ENCODE peak calls at places on chromosome 6, in nine cellular contexts. One of them, this sample, is unnamed.
A peak's percentile ranks its signal among the peaks of the same experiment; 100 is the strongest.

GRCh38 chr6:83055366-83055964 is 10.2 kb downstream of the UBE3D start:
- DNase-seq in MCF 10A: peak; percentile 53
- DNase-seq in stimulated activated CD4-positive, alpha-beta T cell treated with anti-CD3 and anti-CD28 coated beads, Interleukin-15, amount 100 ng/mL, for 1 hour: no peak
- DNase-seq in CD4-positive, alpha-beta T cell: peak; percentile 14
- DNase-seq in substantia nigra: no peak
- DNase-seq in NCI-H2081: peak; percentile 24
- DNase-seq in mesenchymal stem cell: peak; percentile 51
- DNase-seq in GM04504: no peak
- DNase-seq in vagina: no peak
- DNase-seq in this sample: peak; percentile 1

GRCh38 chr6:130843575-130844320 is 16.5 kb downstream of the SMLR1 start:
- DNase-seq in MCF 10A: peak; percentile 71
- DNase-seq in stimulated activated CD4-positive, alpha-beta T cell treated with anti-CD3 and anti-CD28 coated beads, Interleukin-15, amount 100 ng/mL, for 1 hour: no peak
- DNase-seq in CD4-positive, alpha-beta T cell: no peak
- DNase-seq in substantia nigra: no peak
- DNase-seq in NCI-H2081: peak; percentile 22
- DNase-seq in mesenchymal stem cell: peak; percentile 63
- DNase-seq in GM04504: peak; percentile 19
- DNase-seq in vagina: no peak
- DNase-seq in this sample: no peak

GRCh38 chr6:139422105-139423036 is 47.9 kb upstream of the CITED2 start:
- DNase-seq in MCF 10A: no peak
- DNase-seq in stimulated activated CD4-positive, alpha-beta T cell treated with anti-CD3 and anti-CD28 coated beads, Interleukin-15, amount 100 ng/mL, for 1 hour: no peak
- DNase-seq in CD4-positive, alpha-beta T cell: no peak
- DNase-seq in substantia nigra: no peak
- DNase-seq in NCI-H2081: no peak
- DNase-seq in mesenchymal stem cell: no peak
- DNase-seq in GM04504: no peak
- DNase-seq in vagina: no peak
- DNase-seq in this sample: no peak

GRCh38 chr6:73782911-73783310 is 86.9 kb downstream of the CD109 start:
- DNase-seq in MCF 10A: no peak
- DNase-seq in stimulated activated CD4-positive, alpha-beta T cell treated with anti-CD3 and anti-CD28 coated beads, Interleukin-15, amount 100 ng/mL, for 1 hour: no peak
- DNase-seq in CD4-positive, alpha-beta T cell: no peak
- DNase-seq in substantia nigra: no peak
- DNase-seq in NCI-H2081: no peak
- DNase-seq in mesenchymal stem cell: no peak
- DNase-seq in GM04504: no peak
- DNase-seq in vagina: no peak
- DNase-seq in this sample: no peak

GRCh38 chr6:130815200-130816071 is 11.8 kb upstream of the SMLR1 start:
- DNase-seq in MCF 10A: no peak
- DNase-seq in stimulated activated CD4-positive, alpha-beta T cell treated with anti-CD3 and anti-CD28 coated beads, Interleukin-15, amount 100 ng/mL, for 1 hour: no peak
- DNase-seq in CD4-positive, alpha-beta T cell: no peak
- DNase-seq in substantia nigra: no peak
- DNase-seq in NCI-H2081: no peak
- DNase-seq in mesenchymal stem cell: no peak
- DNase-seq in GM04504: no peak
- DNase-seq in vagina: no peak
- DNase-seq in this sample: no peak

GRCh38 chr6:163419413-163420314 is 5.1 kb downstream of the QKI start:
- DNase-seq in MCF 10A: peak; percentile 32
- DNase-seq in stimulated activated CD4-positive, alpha-beta T cell treated with anti-CD3 and anti-CD28 coated beads, Interleukin-15, amount 100 ng/mL, for 1 hour: no peak
- DNase-seq in CD4-positive, alpha-beta T cell: no peak
- DNase-seq in substantia nigra: no peak
- DNase-seq in NCI-H2081: no peak
- DNase-seq in mesenchymal stem cell: peak; percentile 41
- DNase-seq in GM04504: peak; percentile 45
- DNase-seq in vagina: no peak
- DNase-seq in this sample: no peak

GRCh38 chr6:167898673-167899311 is 72.1 kb downstream of the AFDN start:
- DNase-seq in MCF 10A: peak; percentile 43
- DNase-seq in stimulated activated CD4-positive, alpha-beta T cell treated with anti-CD3 and anti-CD28 coated beads, Interleukin-15, amount 100 ng/mL, for 1 hour: no peak
- DNase-seq in CD4-positive, alpha-beta T cell: no peak
- DNase-seq in substantia nigra: no peak
- DNase-seq in NCI-H2081: peak; percentile 5
- DNase-seq in mesenchymal stem cell: peak; percentile 63
- DNase-seq in GM04504: peak; percentile 7
- DNase-seq in vagina: no peak
- DNase-seq in this sample: no peak

GRCh38 chr6:132995432-132995831 is 181.1 kb downstream of the RPS12 start:
- DNase-seq in MCF 10A: peak; percentile 11
- DNase-seq in stimulated activated CD4-positive, alpha-beta T cell treated with anti-CD3 and anti-CD28 coated beads, Interleukin-15, amount 100 ng/mL, for 1 hour: no peak
- DNase-seq in CD4-positive, alpha-beta T cell: no peak
- DNase-seq in substantia nigra: no peak
- DNase-seq in NCI-H2081: no peak
- DNase-seq in mesenchymal stem cell: no peak
- DNase-seq in GM04504: no peak
- DNase-seq in vagina: no peak
- DNase-seq in this sample: no peak

GRCh38 chr6:136383271-136383670 is 93.6 kb upstream of the BCLAF1 start:
- DNase-seq in MCF 10A: no peak
- DNase-seq in stimulated activated CD4-positive, alpha-beta T cell treated with anti-CD3 and anti-CD28 coated beads, Interleukin-15, amount 100 ng/mL, for 1 hour: no peak
- DNase-seq in CD4-positive, alpha-beta T cell: no peak
- DNase-seq in substantia nigra: no peak
- DNase-seq in NCI-H2081: no peak
- DNase-seq in mesenchymal stem cell: no peak
- DNase-seq in GM04504: no peak
- DNase-seq in vagina: no peak
- DNase-seq in this sample: no peak

GRCh38 chr6:146850238-146850896 is 251.6 kb downstream of the ADGB start:
- DNase-seq in MCF 10A: peak; percentile 63
- DNase-seq in stimulated activated CD4-positive, alpha-beta T cell treated with anti-CD3 and anti-CD28 coated beads, Interleukin-15, amount 100 ng/mL, for 1 hour: no peak
- DNase-seq in CD4-positive, alpha-beta T cell: no peak
- DNase-seq in substantia nigra: no peak
- DNase-seq in NCI-H2081: no peak
- DNase-seq in mesenchymal stem cell: peak; percentile 84
- DNase-seq in GM04504: peak; percentile 61
- DNase-seq in vagina: no peak
- DNase-seq in this sample: no peak

GRCh38 chr6:11329841-11330765 is 97.6 kb upstream of the NEDD9 start:
- DNase-seq in MCF 10A: no peak
- DNase-seq in stimulated activated CD4-positive, alpha-beta T cell treated with anti-CD3 and anti-CD28 coated beads, Interleukin-15, amount 100 ng/mL, for 1 hour: no peak
- DNase-seq in CD4-positive, alpha-beta T cell: no peak
- DNase-seq in substantia nigra: no peak
- DNase-seq in NCI-H2081: no peak
- DNase-seq in mesenchymal stem cell: no peak
- DNase-seq in GM04504: no peak
- DNase-seq in vagina: no peak
- DNase-seq in this sample: no peak

GRCh38 chr6:134544737-134545136 is 226.8 kb upstream of the SGK1 start:
- DNase-seq in MCF 10A: no peak
- DNase-seq in stimulated activated CD4-positive, alpha-beta T cell treated with anti-CD3 and anti-CD28 coated beads, Interleukin-15, amount 100 ng/mL, for 1 hour: no peak
- DNase-seq in CD4-positive, alpha-beta T cell: no peak
- DNase-seq in substantia nigra: no peak
- DNase-seq in NCI-H2081: no peak
- DNase-seq in mesenchymal stem cell: no peak
- DNase-seq in GM04504: no peak
- DNase-seq in vagina: no peak
- DNase-seq in this sample: no peak

GRCh38 chr6:53233309-53233708 is 84.7 kb upstream of the GCM1 start:
- DNase-seq in MCF 10A: no peak
- DNase-seq in stimulated activated CD4-positive, alpha-beta T cell treated with anti-CD3 and anti-CD28 coated beads, Interleukin-15, amount 100 ng/mL, for 1 hour: no peak
- DNase-seq in CD4-positive, alpha-beta T cell: no peak
- DNase-seq in substantia nigra: no peak
- DNase-seq in NCI-H2081: no peak
- DNase-seq in mesenchymal stem cell: peak; percentile 6
- DNase-seq in GM04504: no peak
- DNase-seq in vagina: no peak
- DNase-seq in this sample: no peak

GRCh38 chr6:135268263-135268662 is 87.2 kb downstream of the MYB start:
- DNase-seq in MCF 10A: no peak
- DNase-seq in stimulated activated CD4-positive, alpha-beta T cell treated with anti-CD3 and anti-CD28 coated beads, Interleukin-15, amount 100 ng/mL, for 1 hour: no peak
- DNase-seq in CD4-positive, alpha-beta T cell: no peak
- DNase-seq in substantia nigra: no peak
- DNase-seq in NCI-H2081: no peak
- DNase-seq in mesenchymal stem cell: no peak
- DNase-seq in GM04504: no peak
- DNase-seq in vagina: no peak
- DNase-seq in this sample: no peak

GRCh38 chr6:8382434-8382833 is 52.9 kb downstream of the SLC35B3 start:
- DNase-seq in MCF 10A: no peak
- DNase-seq in stimulated activated CD4-positive, alpha-beta T cell treated with anti-CD3 and anti-CD28 coated beads, Interleukin-15, amount 100 ng/mL, for 1 hour: no peak
- DNase-seq in CD4-positive, alpha-beta T cell: no peak
- DNase-seq in substantia nigra: no peak
- DNase-seq in NCI-H2081: no peak
- DNase-seq in mesenchymal stem cell: no peak
- DNase-seq in GM04504: no peak
- DNase-seq in vagina: no peak
- DNase-seq in this sample: no peak

GRCh38 chr6:153130515-153131036 is 506 bp downstream of the RGS17 start:
- DNase-seq in MCF 10A: peak; percentile 9
- DNase-seq in stimulated activated CD4-positive, alpha-beta T cell treated with anti-CD3 and anti-CD28 coated beads, Interleukin-15, amount 100 ng/mL, for 1 hour: no peak
- DNase-seq in CD4-positive, alpha-beta T cell: no peak
- DNase-seq in substantia nigra: no peak
- DNase-seq in NCI-H2081: no peak
- DNase-seq in mesenchymal stem cell: no peak
- DNase-seq in GM04504: no peak
- DNase-seq in vagina: no peak
- DNase-seq in this sample: no peak

GRCh38 chr6:39215640-39216158 is 13.6 kb downstream of the KCNK5 start:
- DNase-seq in MCF 10A: no peak
- DNase-seq in stimulated activated CD4-positive, alpha-beta T cell treated with anti-CD3 and anti-CD28 coated beads, Interleukin-15, amount 100 ng/mL, for 1 hour: no peak
- DNase-seq in CD4-positive, alpha-beta T cell: no peak
- DNase-seq in substantia nigra: no peak
- DNase-seq in NCI-H2081: no peak
- DNase-seq in mesenchymal stem cell: no peak
- DNase-seq in GM04504: no peak
- DNase-seq in vagina: no peak
- DNase-seq in this sample: no peak

GRCh38 chr6:16514249-16514648 is 247.0 kb downstream of the ATXN1 start:
- DNase-seq in MCF 10A: peak; percentile 29
- DNase-seq in stimulated activated CD4-positive, alpha-beta T cell treated with anti-CD3 and anti-CD28 coated beads, Interleukin-15, amount 100 ng/mL, for 1 hour: no peak
- DNase-seq in CD4-positive, alpha-beta T cell: no peak
- DNase-seq in substantia nigra: no peak
- DNase-seq in NCI-H2081: no peak
- DNase-seq in mesenchymal stem cell: peak; percentile 64
- DNase-seq in GM04504: no peak
- DNase-seq in vagina: no peak
- DNase-seq in this sample: no peak

GRCh38 chr6:165850434-165851019 is 187.5 kb upstream of the PDE10A start:
- DNase-seq in MCF 10A: peak; percentile 57
- DNase-seq in stimulated activated CD4-positive, alpha-beta T cell treated with anti-CD3 and anti-CD28 coated beads, Interleukin-15, amount 100 ng/mL, for 1 hour: peak; percentile 42
- DNase-seq in CD4-positive, alpha-beta T cell: peak; percentile 26
- DNase-seq in substantia nigra: peak; percentile 7
- DNase-seq in NCI-H2081: peak; percentile 10
- DNase-seq in mesenchymal stem cell: peak; percentile 51
- DNase-seq in GM04504: no peak
- DNase-seq in vagina: no peak
- DNase-seq in this sample: peak; percentile 23

GRCh38 chr6:149842331-149842730 is 21.8 kb downstream of the LRP11 start:
- DNase-seq in MCF 10A: no peak
- DNase-seq in stimulated activated CD4-positive, alpha-beta T cell treated with anti-CD3 and anti-CD28 coated beads, Interleukin-15, amount 100 ng/mL, for 1 hour: no peak
- DNase-seq in CD4-positive, alpha-beta T cell: no peak
- DNase-seq in substantia nigra: no peak
- DNase-seq in NCI-H2081: no peak
- DNase-seq in mesenchymal stem cell: no peak
- DNase-seq in GM04504: no peak
- DNase-seq in vagina: peak; percentile 46
- DNase-seq in this sample: no peak

GRCh38 chr6:105649192-105649591 is 246.3 kb upstream of the PREP start:
- DNase-seq in MCF 10A: no peak
- DNase-seq in stimulated activated CD4-positive, alpha-beta T cell treated with anti-CD3 and anti-CD28 coated beads, Interleukin-15, amount 100 ng/mL, for 1 hour: no peak
- DNase-seq in CD4-positive, alpha-beta T cell: no peak
- DNase-seq in substantia nigra: no peak
- DNase-seq in NCI-H2081: no peak
- DNase-seq in mesenchymal stem cell: no peak
- DNase-seq in GM04504: no peak
- DNase-seq in vagina: no peak
- DNase-seq in this sample: no peak

GRCh38 chr6:25689966-25690365 is 38.0 kb downstream of the SCGN start:
- DNase-seq in MCF 10A: no peak
- DNase-seq in stimulated activated CD4-positive, alpha-beta T cell treated with anti-CD3 and anti-CD28 coated beads, Interleukin-15, amount 100 ng/mL, for 1 hour: no peak
- DNase-seq in CD4-positive, alpha-beta T cell: no peak
- DNase-seq in substantia nigra: no peak
- DNase-seq in NCI-H2081: no peak
- DNase-seq in mesenchymal stem cell: no peak
- DNase-seq in GM04504: no peak
- DNase-seq in vagina: no peak
- DNase-seq in this sample: no peak

GRCh38 chr6:169491482-169491881 is 210.3 kb downstream of the WDR27 start:
- DNase-seq in MCF 10A: no peak
- DNase-seq in stimulated activated CD4-positive, alpha-beta T cell treated with anti-CD3 and anti-CD28 coated beads, Interleukin-15, amount 100 ng/mL, for 1 hour: no peak
- DNase-seq in CD4-positive, alpha-beta T cell: no peak
- DNase-seq in substantia nigra: no peak
- DNase-seq in NCI-H2081: no peak
- DNase-seq in mesenchymal stem cell: no peak
- DNase-seq in GM04504: no peak
- DNase-seq in vagina: no peak
- DNase-seq in this sample: no peak

GRCh38 chr6:151370509-151371078 is 20.8 kb downstream of the ZBTB2 start:
- DNase-seq in MCF 10A: no peak
- DNase-seq in stimulated activated CD4-positive, alpha-beta T cell treated with anti-CD3 and anti-CD28 coated beads, Interleukin-15, amount 100 ng/mL, for 1 hour: no peak
- DNase-seq in CD4-positive, alpha-beta T cell: no peak
- DNase-seq in substantia nigra: no peak
- DNase-seq in NCI-H2081: no peak
- DNase-seq in mesenchymal stem cell: peak; percentile 58
- DNase-seq in GM04504: no peak
- DNase-seq in vagina: no peak
- DNase-seq in this sample: no peak

GRCh38 chr6:157951828-157952227 is 29.8 kb upstream of the SYNJ2 start:
- DNase-seq in MCF 10A: no peak
- DNase-seq in stimulated activated CD4-positive, alpha-beta T cell treated with anti-CD3 and anti-CD28 coated beads, Interleukin-15, amount 100 ng/mL, for 1 hour: no peak
- DNase-seq in CD4-positive, alpha-beta T cell: no peak
- DNase-seq in substantia nigra: no peak
- DNase-seq in NCI-H2081: no peak
- DNase-seq in mesenchymal stem cell: no peak
- DNase-seq in GM04504: no peak
- DNase-seq in vagina: no peak
- DNase-seq in this sample: no peak

GRCh38 chr6:111342913-111343312 is 140.1 kb downstream of the REV3L start:
- DNase-seq in MCF 10A: peak; percentile 38
- DNase-seq in stimulated activated CD4-positive, alpha-beta T cell treated with anti-CD3 and anti-CD28 coated beads, Interleukin-15, amount 100 ng/mL, for 1 hour: no peak
- DNase-seq in CD4-positive, alpha-beta T cell: no peak
- DNase-seq in substantia nigra: no peak
- DNase-seq in NCI-H2081: no peak
- DNase-seq in mesenchymal stem cell: no peak
- DNase-seq in GM04504: no peak
- DNase-seq in vagina: no peak
- DNase-seq in this sample: no peak

GRCh38 chr6:164532546-164533362 is 776.7 kb downstream of the C6orf118 start:
- DNase-seq in MCF 10A: no peak
- DNase-seq in stimulated activated CD4-positive, alpha-beta T cell treated with anti-CD3 and anti-CD28 coated beads, Interleukin-15, amount 100 ng/mL, for 1 hour: no peak
- DNase-seq in CD4-positive, alpha-beta T cell: no peak
- DNase-seq in substantia nigra: no peak
- DNase-seq in NCI-H2081: no peak
- DNase-seq in mesenchymal stem cell: no peak
- DNase-seq in GM04504: no peak
- DNase-seq in vagina: no peak
- DNase-seq in this sample: no peak

GRCh38 chr6:45457141-45457540 is 79.4 kb upstream of the SUPT3H start:
- DNase-seq in MCF 10A: no peak
- DNase-seq in stimulated activated CD4-positive, alpha-beta T cell treated with anti-CD3 and anti-CD28 coated beads, Interleukin-15, amount 100 ng/mL, for 1 hour: no peak
- DNase-seq in CD4-positive, alpha-beta T cell: no peak
- DNase-seq in substantia nigra: no peak
- DNase-seq in NCI-H2081: no peak
- DNase-seq in mesenchymal stem cell: no peak
- DNase-seq in GM04504: no peak
- DNase-seq in vagina: no peak
- DNase-seq in this sample: no peak

GRCh38 chr6:27553123-27553904 is 80.4 kb upstream of the ZNF184 start:
- DNase-seq in MCF 10A: peak; percentile 75
- DNase-seq in stimulated activated CD4-positive, alpha-beta T cell treated with anti-CD3 and anti-CD28 coated beads, Interleukin-15, amount 100 ng/mL, for 1 hour: no peak
- DNase-seq in CD4-positive, alpha-beta T cell: no peak
- DNase-seq in substantia nigra: no peak
- DNase-seq in NCI-H2081: peak; percentile 19
- DNase-seq in mesenchymal stem cell: peak; percentile 51
- DNase-seq in GM04504: no peak
- DNase-seq in vagina: no peak
- DNase-seq in this sample: no peak

GRCh38 chr6:148440877-148441453 is 98.3 kb downstream of the SASH1 start:
- DNase-seq in MCF 10A: peak; percentile 95
- DNase-seq in stimulated activated CD4-positive, alpha-beta T cell treated with anti-CD3 and anti-CD28 coated beads, Interleukin-15, amount 100 ng/mL, for 1 hour: no peak
- DNase-seq in CD4-positive, alpha-beta T cell: no peak
- DNase-seq in substantia nigra: no peak
- DNase-seq in NCI-H2081: no peak
- DNase-seq in mesenchymal stem cell: peak; percentile 82
- DNase-seq in GM04504: peak; percentile 85
- DNase-seq in vagina: no peak
- DNase-seq in this sample: no peak

GRCh38 chr6:41367700-41368099 is 32.3 kb downstream of the NCR2 start:
- DNase-seq in MCF 10A: peak; percentile 62
- DNase-seq in stimulated activated CD4-positive, alpha-beta T cell treated with anti-CD3 and anti-CD28 coated beads, Interleukin-15, amount 100 ng/mL, for 1 hour: no peak
- DNase-seq in CD4-positive, alpha-beta T cell: no peak
- DNase-seq in substantia nigra: no peak
- DNase-seq in NCI-H2081: peak; percentile 64
- DNase-seq in mesenchymal stem cell: peak; percentile 75
- DNase-seq in GM04504: peak; percentile 22
- DNase-seq in vagina: no peak
- DNase-seq in this sample: no peak